ENCODE peak calls at places on chromosomes 5 and 9, in eight cellular contexts. One of them, this sample, is unnamed.

GRCh38 chr5:60668715-60669304 is 31.2 kb downstream of the DEPDC1B start:
- DNase-seq in fibroblast of mammary gland: peak
- DNase-seq in mesothelial cell of epicardium: no peak
- DNase-seq in HCT116: peak
- DNase-seq in adrenal gland: no peak
- DNase-seq in CD8-positive, alpha-beta T cell: no peak
- DNase-seq in fibroblast of the aortic adventitia: peak
- DNase-seq in lung: no peak
- DNase-seq in this sample: peak

GRCh38 chr9:111900934-111901612 is 4.5 kb downstream of the UGCG start:
- DNase-seq in adrenal gland: no peak
- DNase-seq in mesothelial cell of epicardium: no peak
- DNase-seq in lung: no peak
- DNase-seq in HCT116: no peak
- DNase-seq in CD8-positive, alpha-beta T cell: no peak
- DNase-seq in fibroblast of the aortic adventitia: peak
- DNase-seq in fibroblast of mammary gland: peak
- DNase-seq in this sample: no peak

GRCh38 chr5:84885479-84886258 is 501.0 kb upstream of the EDIL3 start:
- DNase-seq in HCT116: no peak
- DNase-seq in mesothelial cell of epicardium: no peak
- DNase-seq in fibroblast of mammary gland: peak
- DNase-seq in adrenal gland: peak
- DNase-seq in fibroblast of the aortic adventitia: peak
- DNase-seq in lung: no peak
- DNase-seq in CD8-positive, alpha-beta T cell: no peak
- DNase-seq in this sample: no peak

GRCh38 chr5:152995214-152995725 is 495.2 kb upstream of the GRIA1 start:
- DNase-seq in lung: no peak
- DNase-seq in HCT116: no peak
- DNase-seq in adrenal gland: no peak
- DNase-seq in fibroblast of the aortic adventitia: no peak
- DNase-seq in CD8-positive, alpha-beta T cell: no peak
- DNase-seq in fibroblast of mammary gland: no peak
- DNase-seq in mesothelial cell of epicardium: no peak
- DNase-seq in this sample: no peak

GRCh38 chr9:15191358-15191757 is 115.7 kb downstream of the TTC39B start:
- DNase-seq in CD8-positive, alpha-beta T cell: no peak
- DNase-seq in adrenal gland: no peak
- DNase-seq in lung: no peak
- DNase-seq in mesothelial cell of epicardium: no peak
- DNase-seq in HCT116: no peak
- DNase-seq in fibroblast of mammary gland: no peak
- DNase-seq in fibroblast of the aortic adventitia: no peak
- DNase-seq in this sample: no peak

GRCh38 chr9:125409637-125410521 is 148.3 kb downstream of the GAPVD1 start:
- DNase-seq in HCT116: peak
- DNase-seq in lung: no peak
- DNase-seq in fibroblast of mammary gland: peak
- DNase-seq in CD8-positive, alpha-beta T cell: no peak
- DNase-seq in mesothelial cell of epicardium: no peak
- DNase-seq in adrenal gland: peak
- DNase-seq in fibroblast of the aortic adventitia: no peak
- DNase-seq in this sample: peak

GRCh38 chr5:139709587-139710369 is 61.6 kb downstream of the CXXC5 start:
- DNase-seq in CD8-positive, alpha-beta T cell: no peak
- DNase-seq in mesothelial cell of epicardium: no peak
- DNase-seq in adrenal gland: no peak
- DNase-seq in HCT116: no peak
- DNase-seq in fibroblast of mammary gland: no peak
- DNase-seq in fibroblast of the aortic adventitia: no peak
- DNase-seq in lung: no peak
- DNase-seq in this sample: peak

GRCh38 chr9:98146101-98146991 is 27.3 kb upstream of the TRIM14 start:
- DNase-seq in fibroblast of the aortic adventitia: peak
- DNase-seq in CD8-positive, alpha-beta T cell: no peak
- DNase-seq in HCT116: no peak
- DNase-seq in fibroblast of mammary gland: peak
- DNase-seq in mesothelial cell of epicardium: no peak
- DNase-seq in lung: peak
- DNase-seq in adrenal gland: peak
- DNase-seq in this sample: no peak

GRCh38 chr9:85741112-85741874 is 461 bp downstream of the AGTPBP1 start:
- DNase-seq in fibroblast of the aortic adventitia: peak
- DNase-seq in fibroblast of mammary gland: peak
- DNase-seq in adrenal gland: peak
- DNase-seq in lung: peak
- DNase-seq in mesothelial cell of epicardium: peak
- DNase-seq in CD8-positive, alpha-beta T cell: peak
- DNase-seq in HCT116: no peak
- DNase-seq in this sample: peak

GRCh38 chr9:123541441-123541840 is 185.4 kb downstream of the CRB2 start:
- DNase-seq in adrenal gland: no peak
- DNase-seq in CD8-positive, alpha-beta T cell: no peak
- DNase-seq in HCT116: no peak
- DNase-seq in fibroblast of mammary gland: no peak
- DNase-seq in lung: no peak
- DNase-seq in mesothelial cell of epicardium: no peak
- DNase-seq in fibroblast of the aortic adventitia: no peak
- DNase-seq in this sample: no peak

GRCh38 chr5:68529581-68529980 is 314.0 kb downstream of the PIK3R1 start:
- DNase-seq in HCT116: no peak
- DNase-seq in adrenal gland: no peak
- DNase-seq in mesothelial cell of epicardium: no peak
- DNase-seq in fibroblast of the aortic adventitia: peak
- DNase-seq in lung: no peak
- DNase-seq in fibroblast of mammary gland: peak
- DNase-seq in CD8-positive, alpha-beta T cell: no peak
- DNase-seq in this sample: no peak

GRCh38 chr9:134704499-134704898 is 62.9 kb downstream of the COL5A1 start:
- DNase-seq in HCT116: no peak
- DNase-seq in mesothelial cell of epicardium: no peak
- DNase-seq in CD8-positive, alpha-beta T cell: no peak
- DNase-seq in adrenal gland: no peak
- DNase-seq in fibroblast of mammary gland: no peak
- DNase-seq in fibroblast of the aortic adventitia: peak
- DNase-seq in lung: no peak
- DNase-seq in this sample: no peak
- TF ChIP-seq CTCF in HCT116: no peak
- TF ChIP-seq CTCF in mesothelial cell of epicardium: no peak
- TF ChIP-seq CTCF in CD8-positive, alpha-beta T cell: no peak
- TF ChIP-seq CTCF in adrenal gland: no peak
- TF ChIP-seq CTCF in fibroblast of mammary gland: no peak
- TF ChIP-seq CTCF in fibroblast of the aortic adventitia: no peak
- TF ChIP-seq CTCF in lung: no peak
- TF ChIP-seq CTCF in this sample: no peak

DNA sequence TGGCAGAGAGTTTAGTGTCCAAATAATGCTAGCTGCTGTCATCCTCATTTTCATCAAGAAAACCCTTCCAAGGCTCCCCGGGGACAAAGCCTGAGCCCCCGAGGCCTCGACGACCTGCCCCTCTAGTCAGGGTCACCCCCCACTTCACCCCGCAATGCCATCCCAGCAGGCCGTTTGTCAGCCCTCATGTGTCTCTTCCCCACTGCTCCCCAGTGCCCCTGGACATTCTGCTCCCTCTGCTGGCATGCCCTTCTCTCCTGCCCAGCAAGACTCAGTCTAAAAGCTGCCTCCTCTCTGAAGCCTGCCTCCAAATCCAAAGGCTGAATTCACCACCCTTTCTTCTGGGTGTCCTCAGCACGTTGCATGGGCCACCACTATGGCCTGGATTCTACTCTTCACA is 59.3 kb downstream of the PAX5 start:
- DNase-seq in lung: no peak
- DNase-seq in adrenal gland: no peak
- DNase-seq in CD8-positive, alpha-beta T cell: no peak
- DNase-seq in fibroblast of mammary gland: no peak
- DNase-seq in mesothelial cell of epicardium: no peak
- DNase-seq in HCT116: no peak
- DNase-seq in fibroblast of the aortic adventitia: no peak
- DNase-seq in this sample: no peak
- TF ChIP-seq CTCF in lung: no peak
- TF ChIP-seq CTCF in adrenal gland: no peak
- TF ChIP-seq CTCF in CD8-positive, alpha-beta T cell: no peak
- TF ChIP-seq CTCF in fibroblast of mammary gland: no peak
- TF ChIP-seq CTCF in mesothelial cell of epicardium: no peak
- TF ChIP-seq CTCF in HCT116: peak
- TF ChIP-seq CTCF in fibroblast of the aortic adventitia: no peak
- TF ChIP-seq CTCF in this sample: no peak

GRCh38 chr9:86741311-86742215 is 205.7 kb downstream of the GAS1 start:
- DNase-seq in lung: no peak
- DNase-seq in HCT116: peak
- DNase-seq in adrenal gland: no peak
- DNase-seq in fibroblast of mammary gland: peak
- DNase-seq in mesothelial cell of epicardium: no peak
- DNase-seq in fibroblast of the aortic adventitia: peak
- DNase-seq in CD8-positive, alpha-beta T cell: no peak
- DNase-seq in this sample: no peak
- TF ChIP-seq CTCF in lung: no peak
- TF ChIP-seq CTCF in HCT116: no peak
- TF ChIP-seq CTCF in adrenal gland: no peak
- TF ChIP-seq CTCF in fibroblast of mammary gland: no peak
- TF ChIP-seq CTCF in mesothelial cell of epicardium: no peak
- TF ChIP-seq CTCF in fibroblast of the aortic adventitia: no peak
- TF ChIP-seq CTCF in CD8-positive, alpha-beta T cell: no peak
- TF ChIP-seq CTCF in this sample: no peak

GRCh38 chr9:31839273-31839672 is 545.2 kb upstream of the ACO1 start:
- DNase-seq in fibroblast of the aortic adventitia: no peak
- DNase-seq in CD8-positive, alpha-beta T cell: no peak
- DNase-seq in lung: no peak
- DNase-seq in mesothelial cell of epicardium: no peak
- DNase-seq in HCT116: no peak
- DNase-seq in fibroblast of mammary gland: no peak
- DNase-seq in adrenal gland: no peak
- DNase-seq in this sample: no peak
- TF ChIP-seq CTCF in fibroblast of the aortic adventitia: no peak
- TF ChIP-seq CTCF in CD8-positive, alpha-beta T cell: no peak
- TF ChIP-seq CTCF in lung: no peak
- TF ChIP-seq CTCF in mesothelial cell of epicardium: no peak
- TF ChIP-seq CTCF in HCT116: peak
- TF ChIP-seq CTCF in fibroblast of mammary gland: no peak
- TF ChIP-seq CTCF in adrenal gland: no peak
- TF ChIP-seq CTCF in this sample: peak

GRCh38 chr9:101737705-101738565 is 512 bp downstream of the GRIN3A start:
- DNase-seq in CD8-positive, alpha-beta T cell: no peak
- DNase-seq in fibroblast of mammary gland: no peak
- DNase-seq in mesothelial cell of epicardium: peak
- DNase-seq in lung: no peak
- DNase-seq in fibroblast of the aortic adventitia: no peak
- DNase-seq in adrenal gland: no peak
- DNase-seq in HCT116: no peak
- DNase-seq in this sample: no peak

GRCh38 chr9:101737165-101737704 is 1.2 kb downstream of the GRIN3A start:
- DNase-seq in mesothelial cell of epicardium: no peak
- DNase-seq in adrenal gland: no peak
- DNase-seq in fibroblast of the aortic adventitia: no peak
- DNase-seq in lung: no peak
- DNase-seq in CD8-positive, alpha-beta T cell: no peak
- DNase-seq in HCT116: no peak
- DNase-seq in fibroblast of mammary gland: no peak
- DNase-seq in this sample: no peak

GRCh38 chr9:101739311-101739710 is 864 bp upstream of the GRIN3A start:
- DNase-seq in HCT116: no peak
- DNase-seq in fibroblast of the aortic adventitia: no peak
- DNase-seq in mesothelial cell of epicardium: no peak
- DNase-seq in adrenal gland: no peak
- DNase-seq in lung: no peak
- DNase-seq in CD8-positive, alpha-beta T cell: no peak
- DNase-seq in fibroblast of mammary gland: no peak
- DNase-seq in this sample: no peak

GRCh38 chr9:101736723-101737122 is 1.7 kb downstream of the GRIN3A start:
- DNase-seq in adrenal gland: no peak
- DNase-seq in fibroblast of the aortic adventitia: no peak
- DNase-seq in HCT116: no peak
- DNase-seq in CD8-positive, alpha-beta T cell: no peak
- DNase-seq in mesothelial cell of epicardium: peak
- DNase-seq in lung: no peak
- DNase-seq in fibroblast of mammary gland: peak
- DNase-seq in this sample: no peak

GRCh38 chr9:101738566-101739183 is at the start of gene GRIN3A:
- DNase-seq in HCT116: no peak
- DNase-seq in CD8-positive, alpha-beta T cell: no peak
- DNase-seq in lung: no peak
- DNase-seq in fibroblast of mammary gland: no peak
- DNase-seq in mesothelial cell of epicardium: peak
- DNase-seq in adrenal gland: no peak
- DNase-seq in fibroblast of the aortic adventitia: no peak
- DNase-seq in this sample: no peak
- TF ChIP-seq CTCF in HCT116: no peak
- TF ChIP-seq CTCF in CD8-positive, alpha-beta T cell: no peak
- TF ChIP-seq CTCF in lung: no peak
- TF ChIP-seq CTCF in fibroblast of mammary gland: peak
- TF ChIP-seq CTCF in mesothelial cell of epicardium: no peak
- TF ChIP-seq CTCF in adrenal gland: no peak
- TF ChIP-seq CTCF in fibroblast of the aortic adventitia: no peak
- TF ChIP-seq CTCF in this sample: no peak

GRCh38 chr9:108521063-108521462 is 334.7 kb downstream of the ACTL7B start:
- DNase-seq in CD8-positive, alpha-beta T cell: no peak
- DNase-seq in fibroblast of the aortic adventitia: peak
- DNase-seq in fibroblast of mammary gland: peak
- DNase-seq in HCT116: no peak
- DNase-seq in adrenal gland: no peak
- DNase-seq in lung: no peak
- DNase-seq in mesothelial cell of epicardium: no peak
- DNase-seq in this sample: no peak
- TF ChIP-seq CTCF in CD8-positive, alpha-beta T cell: no peak
- TF ChIP-seq CTCF in fibroblast of the aortic adventitia: no peak
- TF ChIP-seq CTCF in fibroblast of mammary gland: no peak
- TF ChIP-seq CTCF in HCT116: no peak
- TF ChIP-seq CTCF in adrenal gland: no peak
- TF ChIP-seq CTCF in lung: no peak
- TF ChIP-seq CTCF in mesothelial cell of epicardium: no peak
- TF ChIP-seq CTCF in this sample: no peak